ENCODE peak calls at places on chromosomes 5 and 9, in five cellular contexts. B is body of pancreas; K is PC-3; J is right lobe of liver; S is CD8-positive, alpha-beta memory T cell. E is an unnamed sample. For H3K9me3 and H3K4me1, the result is how much of the 10 kb centered on the place peaks cover.

GRCh38 chr5:156475831-156476551 is 149.0 kb downstream of the SGCD start:
- DNase-seq in B (no peak), K (no peak), J (no peak), S (no peak), E (no peak)

GRCh38 chr9:127360205-127360604 is 36.8 kb upstream of the SLC2A8 start:
- DNase-seq in B (no peak), K (no peak), J (no peak), S (no peak), E (peak)

GRCh38 chr9:136050266-136050705 is 44.8 kb downstream of the NACC2 start:
- DNase-seq in B (no peak), K (no peak), J (peak), S (no peak), E (no peak)

GRCh38 chr5:57232293-57233033 is 58.6 kb downstream of the GPBP1 start:
- DNase-seq in B (no peak), K (no peak), J (no peak), S (no peak), E (no peak)

GRCh38 chr5:170390472-170390871 is 1.3 kb upstream of the KCNMB1 start:
- DNase-seq in B (no peak), K (no peak), J (no peak), S (no peak), E (no peak)

GRCh38 chr5:168920019-168920813 is 341.0 kb upstream of the PANK3 start:
- DNase-seq in B (no peak), K (no peak), J (no peak), S (no peak), E (no peak)

GRCh38 chr5:167952278-167952990 is 339.0 kb upstream of the WWC1 start:
- DNase-seq in B (no peak), K (no peak), J (no peak), S (no peak), E (no peak)

GRCh38 chr9:78215706-78216105 is 20.2 kb upstream of the CEP78 start:
- DNase-seq in B (no peak), K (no peak), J (no peak), S (no peak), E (no peak)

GRCh38 chr5:73443725-73444498 is 4.7 kb downstream of the FOXD1 start:
- DNase-seq in B (no peak), K (no peak), J (no peak), S (no peak), E (no peak)

GRCh38 chr5:14105717-14106435 is 37.3 kb upstream of the TRIO start:
- DNase-seq in B (peak), K (peak), J (no peak), S (no peak), E (no peak)

DNA sequence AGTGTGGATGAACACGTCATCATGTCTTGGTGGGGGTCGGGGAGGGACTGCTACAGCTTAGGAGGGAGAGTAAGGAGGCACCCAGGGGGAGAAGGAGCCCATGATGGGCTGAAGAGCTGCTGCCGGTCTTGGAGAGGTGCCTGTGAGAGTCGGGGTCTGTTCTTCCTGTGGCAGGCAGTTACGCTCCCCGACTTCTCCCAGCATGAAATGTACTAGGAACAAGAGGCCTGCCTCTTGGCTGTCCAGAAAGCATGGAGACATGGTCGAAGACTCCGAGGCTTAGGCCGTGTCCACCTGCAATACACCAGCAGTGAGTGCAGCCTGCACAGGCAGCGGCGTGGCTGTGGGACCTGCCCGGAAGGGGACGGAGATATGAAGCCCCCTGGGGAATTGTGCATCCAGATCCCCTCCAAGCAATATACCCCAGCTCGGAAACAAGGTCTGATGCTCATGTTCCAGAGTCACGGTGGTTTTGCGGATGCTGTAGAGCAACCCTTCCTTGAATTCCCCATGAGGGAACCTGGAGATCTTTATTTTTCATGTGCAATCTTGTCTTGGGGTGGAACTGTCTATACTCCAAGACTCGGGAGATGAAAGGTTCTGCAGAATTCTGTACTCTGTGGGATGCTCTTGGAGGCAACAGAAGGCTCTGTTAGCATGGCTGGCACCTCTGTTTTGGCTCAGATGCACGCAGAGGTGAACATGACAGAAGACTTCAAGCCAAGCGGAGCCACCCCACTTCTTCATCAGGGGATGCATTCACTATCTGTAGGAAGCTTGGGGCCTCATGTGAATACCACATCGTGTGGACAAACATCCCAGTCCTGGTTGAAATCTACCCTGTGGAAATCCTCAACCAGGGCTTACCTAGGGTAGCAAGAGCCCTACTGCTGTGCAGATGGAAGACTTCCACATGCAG is 374.9 kb upstream of the IRX4 start:
- DNase-seq in B (no peak), K (no peak), J (no peak), S (no peak), E (no peak)
- H3K9me3 ChIP-seq in B (under half), K (under half), J (under half), S (under half), E (under half)

GRCh38 chr5:78541058-78541624 is 107.4 kb downstream of the LHFPL2 start:
- DNase-seq in B (no peak), K (no peak), J (peak), S (no peak), E (no peak)
- H3K27ac ChIP-seq in B (no peak), K (no peak), J (no peak), S (no peak), E (peak)

GRCh38 chr9:68897557-68898145 is 116.3 kb downstream of the PRKACG start:
- DNase-seq in B (no peak), K (no peak), J (no peak), S (no peak), E (no peak)
- H3K4me1 ChIP-seq in B (under half), K (under half), J (under half), S (under half), E (under half)

DNA sequence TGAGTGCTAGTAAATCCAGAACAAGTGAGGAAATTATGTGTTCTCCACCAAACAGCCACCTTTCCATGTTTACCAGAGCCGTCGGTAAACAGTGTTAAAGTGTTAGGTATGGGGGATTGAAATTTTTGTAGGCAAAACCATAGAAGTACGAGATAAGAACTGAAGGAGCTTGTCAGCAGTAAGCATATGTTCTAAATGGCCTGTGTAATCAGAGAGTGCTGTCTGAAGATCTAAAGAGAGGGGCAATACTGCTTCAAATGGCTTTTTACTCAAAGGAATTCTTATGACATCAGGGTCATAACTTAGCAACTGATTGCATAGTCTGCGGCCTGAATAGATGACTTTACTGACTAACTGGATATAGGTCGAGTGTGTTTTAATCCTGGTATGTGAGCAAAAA is 13.4 kb upstream of the TEX10 start:
- DNase-seq in B (no peak), K (no peak), J (no peak), S (no peak), E (no peak)
- H3K9me3 ChIP-seq in B (under half), K (under half), J (under half), S (under half), E (under half)

GRCh38 chr5:957730-958485 is 50.7 kb upstream of the NKD2 start:
- DNase-seq in B (no peak), K (peak), J (no peak), S (no peak), E (no peak)

GRCh38 chr5:956178-956761 is 52.3 kb upstream of the NKD2 start:
- DNase-seq in B (no peak), K (no peak), J (no peak), S (no peak), E (peak)

GRCh38 chr5:958701-959571 is 49.7 kb upstream of the NKD2 start:
- DNase-seq in B (peak), K (peak), J (peak), S (no peak), E (peak)

GRCh38 chr5:959581-960531 is 48.7 kb upstream of the NKD2 start:
- DNase-seq in B (no peak), K (no peak), J (peak), S (no peak), E (no peak)

GRCh38 chr5:956941-957729 is 51.5 kb upstream of the NKD2 start:
- DNase-seq in B (no peak), K (peak), J (peak), S (no peak), E (no peak)
- H3K27ac ChIP-seq in B (peak), K (peak), J (peak), S (no peak), E (peak)

E was measured in Peyer's patch.